ENCODE peak calls at places on chromosomes 13 and 19, in six cellular contexts. P is IMR-90, W is H1, F is trophoblast cell, M is H9, A is neuronal stem cell. S is an unnamed sample.

GRCh38 chr19:5354403-5354802 is 13.8 kb upstream of the PTPRS start:
- DNase-seq in W (no peak), M (peak), P (no peak), A (no peak), F (peak), S (peak)

GRCh38 chr13:78341032-78341431 is 262.3 kb downstream of the POU4F1 start:
- DNase-seq in W (no peak), P (no peak), F (no peak), M (no peak), A (no peak), S (no peak)

GRCh38 chr19:41698746-41699230 is 9.6 kb upstream of the CEACAM5 start:
- DNase-seq in F (no peak), M (no peak), W (no peak), A (no peak), P (no peak), S (no peak)

GRCh38 chr19:3708207-3708931 is at the start of gene TJP3:
- DNase-seq in A (no peak), M (no peak), F (no peak), P (peak), W (no peak), S (no peak)

GRCh38 chr19:5046339-5047039 is 77.6 kb downstream of the KDM4B start:
- DNase-seq in F (no peak), P (peak), W (no peak), M (no peak), A (no peak), S (peak)

GRCh38 chr19:50933640-50934039 is 19.2 kb downstream of the KLK5 start:
- DNase-seq in A (no peak), F (no peak), W (no peak), P (peak), M (no peak), S (no peak)

GRCh38 chr13:23570099-23570926 is at the start of gene TNFRSF19:
- DNase-seq in M (no peak), F (peak), W (no peak), A (no peak), P (peak), S (peak)

GRCh38 chr13:25179810-25180437 is 7.8 kb upstream of the AMER2 start:
- DNase-seq in W (no peak), A (no peak), M (no peak), P (no peak), F (no peak), S (no peak)

GRCh38 chr19:31718898-31719297 is 369.7 kb upstream of the TSHZ3 start:
- DNase-seq in F (no peak), P (no peak), W (no peak), M (peak), A (no peak), S (no peak)

GRCh38 chr19:33429891-33430673 is 56.6 kb downstream of the CEBPG start:
- DNase-seq in F (no peak), A (no peak), W (no peak), M (no peak), P (no peak), S (no peak)

GRCh38 chr13:112725346-112726017 is 35.6 kb downstream of the ATP11A start:
- DNase-seq in W (no peak), F (no peak), A (no peak), P (peak), M (peak), S (no peak)

GRCh38 chr13:110185696-110186095 is 121.3 kb downstream of the COL4A1 start:
- DNase-seq in M (no peak), W (no peak), F (no peak), P (peak), A (no peak), S (peak)

GRCh38 chr19:40771101-40771539 is 4.2 kb upstream of the MIA start:
- DNase-seq in A (no peak), W (no peak), F (no peak), M (no peak), P (no peak), S (no peak)

GRCh38 chr13:44844786-44845185 is 144.5 kb downstream of the NUFIP1 start:
- DNase-seq in M (no peak), W (no peak), F (no peak), A (no peak), P (no peak), S (no peak)

GRCh38 chr13:40292536-40292935 is 373.9 kb downstream of the FOXO1 start:
- DNase-seq in P (no peak), A (no peak), M (no peak), F (no peak), W (no peak), S (no peak)

GRCh38 chr13:107466326-107466725 is 749.0 kb downstream of the LIG4 start:
- DNase-seq in F (peak), A (no peak), P (peak), M (peak), W (peak), S (peak)

GRCh38 chr13:40812102-40812501 is 22.7 kb downstream of the SLC25A15 start:
- DNase-seq in P (no peak), M (no peak), W (no peak), A (no peak), F (no peak), S (no peak)

GRCh38 chr19:49559928-49560327 is 20.4 kb downstream of the NOSIP start:
- DNase-seq in P (no peak), F (no peak), A (no peak), W (no peak), M (peak), S (no peak)

GRCh38 chr13:29569253-29570057 is 26.0 kb downstream of the SLC7A1 start:
- DNase-seq in M (no peak), P (no peak), A (no peak), F (peak), W (no peak), S (no peak)

GRCh38 chr13:109963384-109963783 is 177.0 kb upstream of the IRS2 start:
- DNase-seq in A (no peak), M (no peak), W (no peak), P (no peak), F (no peak), S (no peak)

GRCh38 chr13:22915442-22916082 is 265.2 kb upstream of the SGCG start:
- DNase-seq in P (peak), W (peak), A (peak), M (peak), F (peak), S (peak)

GRCh38 chr19:1672038-1672768 is 19.8 kb upstream of the TCF3 start:
- DNase-seq in P (peak), M (peak), W (no peak), A (no peak), F (peak), S (peak)

GRCh38 chr13:82259284-82259683 is 1623.0 kb downstream of the SLITRK1 start:
- DNase-seq in A (no peak), M (no peak), W (no peak), F (no peak), P (no peak), S (no peak)

GRCh38 chr19:32357720-32358119 is 12.3 kb downstream of the ZNF507 start:
- DNase-seq in W (no peak), P (no peak), F (no peak), A (no peak), M (no peak), S (no peak)

GRCh38 chr19:5170329-5170745 is 170.3 kb downstream of the PTPRS start:
- DNase-seq in F (peak), W (no peak), A (no peak), M (peak), P (no peak), S (no peak)

GRCh38 chr13:30128095-30128494 is 179.3 kb downstream of the KATNAL1 start:
- DNase-seq in W (no peak), F (no peak), A (no peak), P (no peak), M (no peak), S (no peak)

GRCh38 chr13:46210362-46211083 is 1.2 kb upstream of the LRRC63 start:
- DNase-seq in F (peak), M (no peak), W (no peak), P (no peak), A (no peak), S (no peak)

GRCh38 chr13:111216166-111216960 is 101.3 kb downstream of the ARHGEF7 start:
- DNase-seq in A (peak), M (peak), W (no peak), P (peak), F (peak), S (peak)

GRCh38 chr13:24541127-24541475 is 28.5 kb upstream of the PARP4 start:
- DNase-seq in P (no peak), M (no peak), F (no peak), W (no peak), A (no peak), S (no peak)

GRCh38 chr13:97259787-97260641 is 37.9 kb downstream of the MBNL2 start:
- DNase-seq in F (peak), W (no peak), M (no peak), P (peak), A (no peak), S (peak)

GRCh38 chr19:29875931-29876330 is 64.1 kb downstream of the CCNE1 start:
- DNase-seq in F (no peak), A (no peak), P (no peak), W (no peak), M (no peak), S (no peak)

GRCh38 chr13:66774046-66774445 is 456.1 kb downstream of the PCDH9 start:
- DNase-seq in F (no peak), A (no peak), P (no peak), W (no peak), M (no peak), S (no peak)

GRCh38 chr19:34669305-34669704 is 7.7 kb downstream of the SCGB2B2 start:
- DNase-seq in P (no peak), A (no peak), W (no peak), M (no peak), F (no peak), S (no peak)

GRCh38 chr13:94061316-94061715 is 418.2 kb downstream of the DCT start:
- DNase-seq in F (no peak), A (no peak), M (no peak), W (no peak), P (peak), S (peak)

GRCh38 chr13:28684257-28684656 is 25.3 kb downstream of the POMP start:
- DNase-seq in M (peak), P (no peak), A (peak), F (peak), W (peak), S (no peak)

GRCh38 chr19:3801412-3802096 is 15.4 kb upstream of the MATK start:
- DNase-seq in M (peak), W (no peak), A (peak), P (no peak), F (peak), S (no peak)

DNA sequence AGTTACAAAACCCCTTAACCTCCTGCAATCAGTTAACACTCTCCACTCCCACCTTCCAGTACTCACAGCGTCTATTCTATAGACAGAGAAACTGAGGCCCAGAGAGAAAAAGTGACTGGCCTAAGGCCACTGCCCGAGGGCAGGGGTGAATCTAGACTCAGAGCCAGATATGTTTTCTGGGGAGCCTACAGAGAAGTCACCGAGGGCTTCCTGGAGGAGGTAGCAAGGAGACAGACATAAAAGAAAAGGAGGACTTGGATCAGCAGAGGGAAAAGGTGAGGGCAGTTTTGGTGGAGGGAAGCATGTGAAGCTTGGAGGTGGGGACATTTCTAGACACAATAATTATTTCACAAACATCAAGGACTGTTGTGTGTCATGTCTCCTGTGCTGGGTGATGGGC is 1.6 kb upstream of the COMP start:
- DNase-seq in M (no peak), W (no peak), A (no peak), F (no peak), P (no peak), S (no peak)
- H4K91ac ChIP-seq in M (no peak), W (no peak), A (no peak), F (no peak), P (no peak), S (no peak)

GRCh38 chr13:61838568-61838967 is 422.9 kb upstream of the PCDH20 start:
- DNase-seq in W (no peak), M (no peak), P (no peak), A (no peak), F (no peak), S (no peak)
- H4K91ac ChIP-seq in W (no peak), M (no peak), P (no peak), A (no peak), F (no peak), S (no peak)

GRCh38 chr19:10768369-10768768 is 50.5 kb downstream of the DNM2 start:
- DNase-seq in W (no peak), A (no peak), P (no peak), F (no peak), M (no peak), S (no peak)

GRCh38 chr19:10766681-10767201 is 48.9 kb downstream of the DNM2 start:
- DNase-seq in A (no peak), W (no peak), F (no peak), P (peak), M (no peak), S (no peak)

GRCh38 chr19:10767726-10768125 is 49.8 kb downstream of the DNM2 start:
- DNase-seq in F (no peak), A (no peak), W (no peak), M (no peak), P (no peak), S (no peak)

GRCh38 chr19:10764340-10764894 is 46.5 kb downstream of the DNM2 start:
- DNase-seq in M (no peak), F (no peak), A (no peak), W (no peak), P (no peak), S (no peak)

GRCh38 chr19:10766049-10766623 is 48.3 kb downstream of the DNM2 start:
- DNase-seq in F (no peak), P (no peak), M (no peak), A (no peak), W (no peak), S (no peak)
- H4K91ac ChIP-seq in F (no peak), P (no peak), M (no peak), A (no peak), W (no peak), S (peak)

DNA sequence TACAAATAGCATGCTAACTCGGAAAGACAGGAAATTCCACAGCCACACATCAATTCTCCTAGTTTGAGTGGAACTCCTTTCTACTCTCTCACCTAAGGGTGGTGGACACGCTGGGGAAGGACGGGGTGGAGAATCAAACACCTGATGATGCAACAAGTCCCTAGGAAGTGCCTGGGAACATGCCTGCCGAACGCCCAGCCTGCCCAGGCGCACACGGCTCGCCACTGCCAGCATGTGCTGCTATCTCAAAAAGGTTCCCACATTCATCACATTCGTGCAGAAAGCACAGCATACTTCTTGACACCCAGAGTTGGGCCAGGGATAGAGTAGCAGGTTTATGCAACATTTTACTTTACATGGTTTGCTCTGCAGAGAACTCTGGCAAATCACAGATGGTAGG is 164.6 kb downstream of the ABCC4 start:
- DNase-seq in P (no peak), A (no peak), M (no peak), F (no peak), W (no peak), S (no peak)
- H4K91ac ChIP-seq in P (no peak), A (no peak), M (no peak), F (no peak), W (no peak), S (no peak)

GRCh38 chr19:45777395-45777961 is 4.8 kb downstream of the DMPK start:
- DNase-seq in M (no peak), W (no peak), A (no peak), F (no peak), P (no peak), S (no peak)
- H4K91ac ChIP-seq in M (no peak), W (no peak), A (peak), F (no peak), P (no peak), S (no peak)

GRCh38 chr13:51848674-51849073 is 3.7 kb upstream of the TMEM272 start:
- DNase-seq in W (no peak), A (no peak), P (peak), M (no peak), F (peak), S (peak)
- H4K91ac ChIP-seq in W (no peak), A (no peak), P (no peak), M (no peak), F (no peak), S (no peak)

DNA sequence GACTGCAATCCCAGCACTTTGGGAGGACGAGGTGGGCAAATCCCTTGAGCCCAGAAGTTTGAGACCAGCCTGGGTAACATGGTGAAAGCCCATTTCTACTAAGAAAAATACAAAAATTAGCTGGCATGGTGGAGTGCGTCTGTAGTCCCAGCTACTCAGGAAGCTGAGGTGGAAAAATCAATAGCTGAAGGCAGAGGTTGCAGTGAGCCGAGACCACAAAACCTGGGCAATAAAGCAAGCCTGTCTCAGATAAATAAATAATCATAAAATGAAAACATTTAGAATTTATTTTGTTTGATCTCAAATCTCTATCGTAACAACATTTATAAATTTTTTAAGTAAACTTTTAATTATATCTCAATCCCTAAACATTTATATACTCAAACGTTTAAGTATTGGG is 36.6 kb downstream of the USP12 start:
- DNase-seq in A (no peak), P (no peak), M (no peak), F (no peak), W (no peak), S (no peak)
- H4K91ac ChIP-seq in A (no peak), P (no peak), M (no peak), F (no peak), W (no peak), S (no peak)

GRCh38 chr13:32983058-32983457 is 33.2 kb upstream of the KL start:
- DNase-seq in M (no peak), P (no peak), W (no peak), A (no peak), F (no peak), S (no peak)

GRCh38 chr13:32976046-32976781 is 40.0 kb upstream of the KL start:
- DNase-seq in P (no peak), M (no peak), F (no peak), W (no peak), A (no peak), S (no peak)

GRCh38 chr13:32977321-32977720 is 38.9 kb upstream of the KL start:
- DNase-seq in A (no peak), W (no peak), F (no peak), M (no peak), P (no peak), S (no peak)

DNA sequence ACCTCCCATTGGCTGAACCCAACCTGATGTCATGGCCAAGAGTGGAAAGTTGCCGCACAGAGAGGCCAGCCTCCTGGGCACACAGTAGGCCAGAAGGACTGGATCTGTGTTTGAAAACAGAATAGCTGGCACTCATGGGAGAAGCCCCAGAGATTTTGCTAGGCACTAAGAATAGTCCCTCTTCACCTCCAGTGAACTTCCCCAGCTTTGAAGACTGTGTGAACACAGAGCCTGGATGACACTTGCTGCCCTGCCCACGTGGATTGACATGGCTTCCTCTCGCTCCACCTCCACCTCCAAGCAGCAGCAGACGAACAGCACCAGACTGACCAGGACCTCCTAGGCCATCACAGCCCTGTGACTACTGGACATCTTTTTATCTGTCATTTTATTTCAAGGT is 37.9 kb upstream of the KL start:
- DNase-seq in A (no peak), M (no peak), W (no peak), P (no peak), F (no peak), S (no peak)
- H4K91ac ChIP-seq in A (no peak), M (no peak), W (no peak), P (no peak), F (no peak), S (no peak)